ENCODE peak calls at places on chromosomes 3 and 15, in eight cellular contexts. One of them, this sample, is unnamed.
A peak's percentile ranks its signal among the peaks of the same experiment; 100 is the strongest.

GRCh38 chr3:52805270-52806039 is 10.9 kb downstream of the ITIH3 start:
- DNase-seq in C1 segment of cervical spinal cord: no peak
- DNase-seq in prostate gland: no peak
- DNase-seq in activated T-helper 9 cell treated with anti-CD3 and anti-CD28 coated beads, Interleukin-2, amount 50 U/mL, for 16 hours: no peak
- DNase-seq in fibroblast of the aortic adventitia: no peak
- DNase-seq in activated CD4-positive, alpha-beta T cell treated with anti-CD3 and anti-CD28 coated beads, Interleukin-2, amount 50 U/mL, for 24 hours: no peak
- DNase-seq in body of pancreas: no peak
- DNase-seq in M059J: no peak
- DNase-seq in this sample: no peak

GRCh38 chr3:43866529-43867353 is 176.0 kb downstream of the ABHD5 start:
- DNase-seq in body of pancreas: no peak
- DNase-seq in activated T-helper 9 cell treated with anti-CD3 and anti-CD28 coated beads, Interleukin-2, amount 50 U/mL, for 16 hours: no peak
- DNase-seq in activated CD4-positive, alpha-beta T cell treated with anti-CD3 and anti-CD28 coated beads, Interleukin-2, amount 50 U/mL, for 24 hours: no peak
- DNase-seq in prostate gland: no peak
- DNase-seq in C1 segment of cervical spinal cord: no peak
- DNase-seq in fibroblast of the aortic adventitia: peak; percentile 84
- DNase-seq in M059J: peak; percentile 94
- DNase-seq in this sample: no peak

GRCh38 chr3:41000471-41000870 is 198.8 kb upstream of the CTNNB1 start:
- DNase-seq in fibroblast of the aortic adventitia: peak; percentile 25
- DNase-seq in prostate gland: no peak
- DNase-seq in body of pancreas: no peak
- DNase-seq in M059J: peak; percentile 57
- DNase-seq in activated T-helper 9 cell treated with anti-CD3 and anti-CD28 coated beads, Interleukin-2, amount 50 U/mL, for 16 hours: no peak
- DNase-seq in C1 segment of cervical spinal cord: no peak
- DNase-seq in activated CD4-positive, alpha-beta T cell treated with anti-CD3 and anti-CD28 coated beads, Interleukin-2, amount 50 U/mL, for 24 hours: no peak
- DNase-seq in this sample: no peak

GRCh38 chr15:90184786-90185704 is 16.1 kb upstream of the SEMA4B start:
- DNase-seq in activated T-helper 9 cell treated with anti-CD3 and anti-CD28 coated beads, Interleukin-2, amount 50 U/mL, for 16 hours: peak; percentile 36
- DNase-seq in prostate gland: peak; percentile 70
- DNase-seq in body of pancreas: peak; percentile 79
- DNase-seq in C1 segment of cervical spinal cord: peak; percentile 61
- DNase-seq in activated CD4-positive, alpha-beta T cell treated with anti-CD3 and anti-CD28 coated beads, Interleukin-2, amount 50 U/mL, for 24 hours: no peak
- DNase-seq in fibroblast of the aortic adventitia: no peak
- DNase-seq in M059J: peak; percentile 66
- DNase-seq in this sample: no peak

GRCh38 chr3:118863731-118864322 is 170.8 kb downstream of the IGSF11 start:
- DNase-seq in body of pancreas: no peak
- DNase-seq in prostate gland: no peak
- DNase-seq in C1 segment of cervical spinal cord: no peak
- DNase-seq in activated CD4-positive, alpha-beta T cell treated with anti-CD3 and anti-CD28 coated beads, Interleukin-2, amount 50 U/mL, for 24 hours: no peak
- DNase-seq in activated T-helper 9 cell treated with anti-CD3 and anti-CD28 coated beads, Interleukin-2, amount 50 U/mL, for 16 hours: no peak
- DNase-seq in M059J: peak; percentile 19
- DNase-seq in fibroblast of the aortic adventitia: no peak
- DNase-seq in this sample: no peak

GRCh38 chr3:17359911-17360310 is 382.5 kb downstream of the TBC1D5 start:
- DNase-seq in M059J: no peak
- DNase-seq in activated T-helper 9 cell treated with anti-CD3 and anti-CD28 coated beads, Interleukin-2, amount 50 U/mL, for 16 hours: no peak
- DNase-seq in C1 segment of cervical spinal cord: no peak
- DNase-seq in prostate gland: no peak
- DNase-seq in activated CD4-positive, alpha-beta T cell treated with anti-CD3 and anti-CD28 coated beads, Interleukin-2, amount 50 U/mL, for 24 hours: no peak
- DNase-seq in body of pancreas: no peak
- DNase-seq in fibroblast of the aortic adventitia: peak; percentile 33
- DNase-seq in this sample: no peak

GRCh38 chr3:185807455-185808068 is 17.3 kb downstream of the IGF2BP2 start:
- DNase-seq in activated CD4-positive, alpha-beta T cell treated with anti-CD3 and anti-CD28 coated beads, Interleukin-2, amount 50 U/mL, for 24 hours: no peak
- DNase-seq in M059J: peak; percentile 96
- DNase-seq in body of pancreas: no peak
- DNase-seq in C1 segment of cervical spinal cord: no peak
- DNase-seq in fibroblast of the aortic adventitia: peak; percentile 80
- DNase-seq in prostate gland: no peak
- DNase-seq in activated T-helper 9 cell treated with anti-CD3 and anti-CD28 coated beads, Interleukin-2, amount 50 U/mL, for 16 hours: no peak
- DNase-seq in this sample: no peak

GRCh38 chr3:109184726-109185125 is 48.2 kb downstream of the C3orf85 start:
- DNase-seq in prostate gland: no peak
- DNase-seq in fibroblast of the aortic adventitia: no peak
- DNase-seq in M059J: no peak
- DNase-seq in activated T-helper 9 cell treated with anti-CD3 and anti-CD28 coated beads, Interleukin-2, amount 50 U/mL, for 16 hours: no peak
- DNase-seq in activated CD4-positive, alpha-beta T cell treated with anti-CD3 and anti-CD28 coated beads, Interleukin-2, amount 50 U/mL, for 24 hours: no peak
- DNase-seq in C1 segment of cervical spinal cord: no peak
- DNase-seq in body of pancreas: no peak
- DNase-seq in this sample: no peak

GRCh38 chr3:6262035-6262434 is 598.9 kb upstream of the GRM7 start:
- DNase-seq in activated T-helper 9 cell treated with anti-CD3 and anti-CD28 coated beads, Interleukin-2, amount 50 U/mL, for 16 hours: no peak
- DNase-seq in C1 segment of cervical spinal cord: no peak
- DNase-seq in prostate gland: no peak
- DNase-seq in body of pancreas: peak; percentile 13
- DNase-seq in fibroblast of the aortic adventitia: no peak
- DNase-seq in activated CD4-positive, alpha-beta T cell treated with anti-CD3 and anti-CD28 coated beads, Interleukin-2, amount 50 U/mL, for 24 hours: no peak
- DNase-seq in M059J: no peak
- DNase-seq in this sample: no peak

GRCh38 chr15:89576417-89576773 is 1.1 kb downstream of the TICRR start:
- DNase-seq in activated CD4-positive, alpha-beta T cell treated with anti-CD3 and anti-CD28 coated beads, Interleukin-2, amount 50 U/mL, for 24 hours: no peak
- DNase-seq in M059J: peak; percentile 41
- DNase-seq in C1 segment of cervical spinal cord: no peak
- DNase-seq in activated T-helper 9 cell treated with anti-CD3 and anti-CD28 coated beads, Interleukin-2, amount 50 U/mL, for 16 hours: no peak
- DNase-seq in body of pancreas: no peak
- DNase-seq in prostate gland: no peak
- DNase-seq in fibroblast of the aortic adventitia: peak; percentile 19
- DNase-seq in this sample: no peak

GRCh38 chr3:165194477-165195135 is 1.6 kb downstream of the SLITRK3 start:
- DNase-seq in C1 segment of cervical spinal cord: no peak
- DNase-seq in activated CD4-positive, alpha-beta T cell treated with anti-CD3 and anti-CD28 coated beads, Interleukin-2, amount 50 U/mL, for 24 hours: no peak
- DNase-seq in body of pancreas: no peak
- DNase-seq in M059J: no peak
- DNase-seq in fibroblast of the aortic adventitia: no peak
- DNase-seq in prostate gland: no peak
- DNase-seq in activated T-helper 9 cell treated with anti-CD3 and anti-CD28 coated beads, Interleukin-2, amount 50 U/mL, for 16 hours: no peak
- DNase-seq in this sample: no peak

GRCh38 chr3:4421121-4421520 is 45.9 kb downstream of the SUMF1 start:
- DNase-seq in activated T-helper 9 cell treated with anti-CD3 and anti-CD28 coated beads, Interleukin-2, amount 50 U/mL, for 16 hours: no peak
- DNase-seq in fibroblast of the aortic adventitia: peak; percentile 37
- DNase-seq in body of pancreas: no peak
- DNase-seq in C1 segment of cervical spinal cord: no peak
- DNase-seq in M059J: peak; percentile 80
- DNase-seq in activated CD4-positive, alpha-beta T cell treated with anti-CD3 and anti-CD28 coated beads, Interleukin-2, amount 50 U/mL, for 24 hours: no peak
- DNase-seq in prostate gland: no peak
- DNase-seq in this sample: no peak

GRCh38 chr3:31550452-31551251 is 17.9 kb downstream of the STT3B start:
- DNase-seq in body of pancreas: no peak
- DNase-seq in C1 segment of cervical spinal cord: no peak
- DNase-seq in prostate gland: no peak
- DNase-seq in activated CD4-positive, alpha-beta T cell treated with anti-CD3 and anti-CD28 coated beads, Interleukin-2, amount 50 U/mL, for 24 hours: no peak
- DNase-seq in M059J: peak; percentile 38
- DNase-seq in activated T-helper 9 cell treated with anti-CD3 and anti-CD28 coated beads, Interleukin-2, amount 50 U/mL, for 16 hours: no peak
- DNase-seq in fibroblast of the aortic adventitia: peak; percentile 46
- DNase-seq in this sample: no peak

GRCh38 chr3:67030785-67031740 is 33.0 kb downstream of the KBTBD8 start:
- DNase-seq in activated CD4-positive, alpha-beta T cell treated with anti-CD3 and anti-CD28 coated beads, Interleukin-2, amount 50 U/mL, for 24 hours: no peak
- DNase-seq in prostate gland: no peak
- DNase-seq in M059J: no peak
- DNase-seq in activated T-helper 9 cell treated with anti-CD3 and anti-CD28 coated beads, Interleukin-2, amount 50 U/mL, for 16 hours: no peak
- DNase-seq in C1 segment of cervical spinal cord: no peak
- DNase-seq in fibroblast of the aortic adventitia: no peak
- DNase-seq in body of pancreas: no peak
- DNase-seq in this sample: no peak

GRCh38 chr3:36482880-36483279 is 102.6 kb downstream of the STAC start:
- DNase-seq in C1 segment of cervical spinal cord: no peak
- DNase-seq in activated T-helper 9 cell treated with anti-CD3 and anti-CD28 coated beads, Interleukin-2, amount 50 U/mL, for 16 hours: no peak
- DNase-seq in body of pancreas: no peak
- DNase-seq in activated CD4-positive, alpha-beta T cell treated with anti-CD3 and anti-CD28 coated beads, Interleukin-2, amount 50 U/mL, for 24 hours: no peak
- DNase-seq in fibroblast of the aortic adventitia: no peak
- DNase-seq in M059J: no peak
- DNase-seq in prostate gland: no peak
- DNase-seq in this sample: no peak

GRCh38 chr3:154952538-154952937 is 127.6 kb upstream of the MME start:
- DNase-seq in activated CD4-positive, alpha-beta T cell treated with anti-CD3 and anti-CD28 coated beads, Interleukin-2, amount 50 U/mL, for 24 hours: no peak
- DNase-seq in M059J: no peak
- DNase-seq in prostate gland: no peak
- DNase-seq in activated T-helper 9 cell treated with anti-CD3 and anti-CD28 coated beads, Interleukin-2, amount 50 U/mL, for 16 hours: no peak
- DNase-seq in C1 segment of cervical spinal cord: no peak
- DNase-seq in fibroblast of the aortic adventitia: no peak
- DNase-seq in body of pancreas: no peak
- DNase-seq in this sample: no peak

GRCh38 chr3:149587383-149587782 is 70.4 kb downstream of the WWTR1 start:
- DNase-seq in fibroblast of the aortic adventitia: no peak
- DNase-seq in activated CD4-positive, alpha-beta T cell treated with anti-CD3 and anti-CD28 coated beads, Interleukin-2, amount 50 U/mL, for 24 hours: no peak
- DNase-seq in activated T-helper 9 cell treated with anti-CD3 and anti-CD28 coated beads, Interleukin-2, amount 50 U/mL, for 16 hours: no peak
- DNase-seq in prostate gland: no peak
- DNase-seq in body of pancreas: no peak
- DNase-seq in M059J: no peak
- DNase-seq in C1 segment of cervical spinal cord: no peak
- DNase-seq in this sample: no peak

GRCh38 chr3:49805367-49805782 is 2.3 kb downstream of the INKA1 start:
- DNase-seq in body of pancreas: peak; percentile 88
- DNase-seq in activated CD4-positive, alpha-beta T cell treated with anti-CD3 and anti-CD28 coated beads, Interleukin-2, amount 50 U/mL, for 24 hours: no peak
- DNase-seq in fibroblast of the aortic adventitia: peak; percentile 95
- DNase-seq in activated T-helper 9 cell treated with anti-CD3 and anti-CD28 coated beads, Interleukin-2, amount 50 U/mL, for 16 hours: no peak
- DNase-seq in M059J: no peak
- DNase-seq in C1 segment of cervical spinal cord: peak; percentile 45
- DNase-seq in prostate gland: peak; percentile 89
- DNase-seq in this sample: no peak

GRCh38 chr15:65421360-65422215 is 1.2 kb downstream of the IGDCC4 start:
- DNase-seq in activated CD4-positive, alpha-beta T cell treated with anti-CD3 and anti-CD28 coated beads, Interleukin-2, amount 50 U/mL, for 24 hours: no peak
- DNase-seq in fibroblast of the aortic adventitia: no peak
- DNase-seq in C1 segment of cervical spinal cord: peak; percentile 58
- DNase-seq in activated T-helper 9 cell treated with anti-CD3 and anti-CD28 coated beads, Interleukin-2, amount 50 U/mL, for 16 hours: no peak
- DNase-seq in M059J: peak; percentile 19
- DNase-seq in body of pancreas: peak; percentile 35
- DNase-seq in prostate gland: no peak
- DNase-seq in this sample: no peak